ENCODE peak calls at places on chromosome 22, in seven cellular contexts. One of them, this sample, is unnamed.

GRCh38 chr22:48459259-48459658 is 1368.4 kb downstream of the BRD1 start:
- DNase-seq in immature natural killer cell: no peak
- DNase-seq in T-helper 1 cell: no peak
- DNase-seq in H54: no peak
- DNase-seq in GM13976: no peak
- DNase-seq in GM23248: no peak
- DNase-seq in mesendoderm: no peak
- DNase-seq in this sample: no peak

GRCh38 chr22:43841742-43842141 is 20.6 kb downstream of the SULT4A1 start:
- DNase-seq in immature natural killer cell: no peak
- DNase-seq in T-helper 1 cell: no peak
- DNase-seq in H54: no peak
- DNase-seq in GM13976: no peak
- DNase-seq in GM23248: no peak
- DNase-seq in mesendoderm: no peak
- DNase-seq in this sample: no peak

GRCh38 chr22:23626286-23626975 is 5.7 kb downstream of the DRICH1 start:
- DNase-seq in immature natural killer cell: no peak
- DNase-seq in T-helper 1 cell: no peak
- DNase-seq in H54: no peak
- DNase-seq in GM13976: no peak
- DNase-seq in GM23248: peak
- DNase-seq in mesendoderm: no peak
- DNase-seq in this sample: no peak

GRCh38 chr22:43883012-43883661 is 8.7 kb downstream of the PNPLA5 start:
- DNase-seq in immature natural killer cell: peak
- DNase-seq in T-helper 1 cell: peak
- DNase-seq in H54: peak
- DNase-seq in GM13976: peak
- DNase-seq in GM23248: peak
- DNase-seq in mesendoderm: peak
- DNase-seq in this sample: peak

GRCh38 chr22:44151661-44152060 is 29.1 kb upstream of the PARVG start:
- DNase-seq in immature natural killer cell: no peak
- DNase-seq in T-helper 1 cell: no peak
- DNase-seq in H54: peak
- DNase-seq in GM13976: no peak
- DNase-seq in GM23248: peak
- DNase-seq in mesendoderm: no peak
- DNase-seq in this sample: peak

GRCh38 chr22:49768961-49769690 is 58.5 kb downstream of the BRD1 start:
- DNase-seq in immature natural killer cell: no peak
- DNase-seq in T-helper 1 cell: no peak
- DNase-seq in H54: no peak
- DNase-seq in GM13976: no peak
- DNase-seq in GM23248: no peak
- DNase-seq in mesendoderm: no peak
- DNase-seq in this sample: no peak

GRCh38 chr22:45502215-45503070 is at the start of gene FBLN1:
- DNase-seq in immature natural killer cell: no peak
- DNase-seq in T-helper 1 cell: no peak
- DNase-seq in H54: no peak
- DNase-seq in GM13976: peak
- DNase-seq in GM23248: peak
- DNase-seq in mesendoderm: peak
- DNase-seq in this sample: no peak

GRCh38 chr22:30457964-30458363 is 13.9 kb downstream of the SEC14L3 start:
- DNase-seq in immature natural killer cell: no peak
- DNase-seq in T-helper 1 cell: no peak
- DNase-seq in H54: no peak
- DNase-seq in GM13976: no peak
- DNase-seq in GM23248: peak
- DNase-seq in mesendoderm: no peak
- DNase-seq in this sample: no peak

GRCh38 chr22:30868663-30869385 is 99.8 kb downstream of the MORC2 start:
- DNase-seq in immature natural killer cell: no peak
- DNase-seq in T-helper 1 cell: no peak
- DNase-seq in H54: no peak
- DNase-seq in GM13976: no peak
- DNase-seq in GM23248: peak
- DNase-seq in mesendoderm: no peak
- DNase-seq in this sample: peak

GRCh38 chr22:39252461-39253391 is 7.9 kb upstream of the PDGFB start:
- DNase-seq in immature natural killer cell: no peak
- DNase-seq in T-helper 1 cell: no peak
- DNase-seq in H54: no peak
- DNase-seq in GM13976: no peak
- DNase-seq in GM23248: peak
- DNase-seq in mesendoderm: peak
- DNase-seq in this sample: no peak

GRCh38 chr22:17772249-17772962 is 1.9 kb downstream of the BID start:
- DNase-seq in immature natural killer cell: no peak
- DNase-seq in T-helper 1 cell: no peak
- DNase-seq in H54: peak
- DNase-seq in GM13976: no peak
- DNase-seq in GM23248: peak
- DNase-seq in mesendoderm: no peak
- DNase-seq in this sample: no peak

GRCh38 chr22:35430897-35431322 is 31.0 kb downstream of the MCM5 start:
- DNase-seq in immature natural killer cell: peak
- DNase-seq in T-helper 1 cell: peak
- DNase-seq in H54: peak
- DNase-seq in GM13976: peak
- DNase-seq in GM23248: peak
- DNase-seq in mesendoderm: peak
- DNase-seq in this sample: peak

GRCh38 chr22:36136988-36137387 is 23.6 kb downstream of the APOL3 start:
- DNase-seq in immature natural killer cell: no peak
- DNase-seq in T-helper 1 cell: no peak
- DNase-seq in H54: no peak
- DNase-seq in GM13976: no peak
- DNase-seq in GM23248: peak
- DNase-seq in mesendoderm: no peak
- DNase-seq in this sample: no peak

GRCh38 chr22:49619301-49619700 is 208.4 kb downstream of the BRD1 start:
- DNase-seq in immature natural killer cell: no peak
- DNase-seq in T-helper 1 cell: no peak
- DNase-seq in H54: no peak
- DNase-seq in GM13976: no peak
- DNase-seq in GM23248: no peak
- DNase-seq in mesendoderm: no peak
- DNase-seq in this sample: no peak

GRCh38 chr22:40572976-40573375 is 63.5 kb downstream of the MRTFA start:
- DNase-seq in immature natural killer cell: no peak
- DNase-seq in T-helper 1 cell: no peak
- DNase-seq in H54: no peak
- DNase-seq in GM13976: no peak
- DNase-seq in GM23248: peak
- DNase-seq in mesendoderm: no peak
- DNase-seq in this sample: no peak

GRCh38 chr22:36641902-36642640 is 61.5 kb downstream of the CACNG2 start:
- DNase-seq in immature natural killer cell: no peak
- DNase-seq in T-helper 1 cell: no peak
- DNase-seq in H54: no peak
- DNase-seq in GM13976: no peak
- DNase-seq in GM23248: peak
- DNase-seq in mesendoderm: peak
- DNase-seq in this sample: peak

GRCh38 chr22:37607010-37607911 is 1.4 kb upstream of the GGA1 start:
- DNase-seq in immature natural killer cell: peak
- DNase-seq in T-helper 1 cell: peak
- DNase-seq in H54: peak
- DNase-seq in GM13976: peak
- DNase-seq in GM23248: peak
- DNase-seq in mesendoderm: peak
- DNase-seq in this sample: no peak

This sample was measured in astrocyte.